ENCODE peak calls at places on chromosomes 4 and X, in four cellular contexts. T is K562, J is IMR-90, A is mesendoderm. O is an unnamed sample.

GRCh38 chrX:18353931-18354368 is 538 bp downstream of the SCML2 start:
- DNase-seq in T (peak; percentile 46), J (no peak), A (peak; percentile 52), O (no peak)

GRCh38 chr4:158786155-158786581 is 17.3 kb downstream of the FNIP2 start:
- DNase-seq in T (no peak), J (peak; percentile 28), A (no peak), O (no peak)

GRCh38 chrX:66110112-66110511 is 53.9 kb upstream of the HEPH start:
- DNase-seq in T (peak; percentile 47), J (peak; percentile 8), A (peak; percentile 21), O (no peak)

GRCh38 chrX:49921109-49921508 is 1.3 kb upstream of the CLCN5 start:
- DNase-seq in T (peak; percentile 13), J (no peak), A (no peak), O (no peak)

GRCh38 chr4:52943644-52944043 is 81.5 kb downstream of the RASL11B start:
- DNase-seq in T (no peak), J (no peak), A (no peak), O (no peak)

GRCh38 chrX:55758033-55758432 is 40.5 kb downstream of the RRAGB start:
- DNase-seq in T (no peak), J (peak; percentile 31), A (no peak), O (no peak)

GRCh38 chr4:181897935-181898334 is 345.3 kb upstream of the TENM3 start:
- DNase-seq in T (no peak), J (peak; percentile 91), A (no peak), O (peak; percentile 14)

GRCh38 chr4:47664051-47664826 is 173.6 kb downstream of the CORIN start:
- DNase-seq in T (no peak), J (no peak), A (no peak), O (no peak)

GRCh38 chr4:15921592-15921932 is 17.0 kb downstream of the FGFBP1 start:
- DNase-seq in T (no peak), J (no peak), A (no peak), O (no peak)
- H3K4me1 ChIP-seq in T (no peaks in the 10 kb centered on the region), J (peaks cover 9% of the 10 kb centered on the region), A (no peaks in the 10 kb centered on the region), O (peaks cover 18% of the 10 kb centered on the region)

GRCh38 chrX:136159615-136160025 is 12.3 kb downstream of the FHL1 start:
- DNase-seq in T (no peak), J (no peak), A (no peak), O (no peak)
- H3K4me2 ChIP-seq in T (no peak overlapping the region), J (no peak overlapping the region), A (no peak overlapping the region), O (no peak overlapping the region)

GRCh38 chrX:1464282-1465131 is 11.8 kb upstream of the ASMTL start:
- DNase-seq in T (no peak), J (no peak), A (no peak), O (no peak)

GRCh38 chrX:1466232-1466661 is 13.5 kb upstream of the ASMTL start:
- DNase-seq in T (no peak), J (no peak), A (no peak), O (no peak)

GRCh38 chrX:1468250-1468772 is 15.6 kb upstream of the ASMTL start:
- DNase-seq in T (no peak), J (no peak), A (no peak), O (peak; percentile 94)

GRCh38 chrX:1465261-1466231 is 12.8 kb upstream of the ASMTL start:
- DNase-seq in T (no peak), J (no peak), A (no peak), O (no peak)

GRCh38 chrX:1466971-1467561 is 14.4 kb upstream of the ASMTL start:
- DNase-seq in T (no peak), J (no peak), A (no peak), O (no peak)
- H3K27me3 ChIP-seq in T (no peaks in the 10 kb centered on the region), J (peaks cover 7% of the 10 kb centered on the region), A (no peaks in the 10 kb centered on the region), O (peaks cover 41% of the 10 kb centered on the region)

DNA sequence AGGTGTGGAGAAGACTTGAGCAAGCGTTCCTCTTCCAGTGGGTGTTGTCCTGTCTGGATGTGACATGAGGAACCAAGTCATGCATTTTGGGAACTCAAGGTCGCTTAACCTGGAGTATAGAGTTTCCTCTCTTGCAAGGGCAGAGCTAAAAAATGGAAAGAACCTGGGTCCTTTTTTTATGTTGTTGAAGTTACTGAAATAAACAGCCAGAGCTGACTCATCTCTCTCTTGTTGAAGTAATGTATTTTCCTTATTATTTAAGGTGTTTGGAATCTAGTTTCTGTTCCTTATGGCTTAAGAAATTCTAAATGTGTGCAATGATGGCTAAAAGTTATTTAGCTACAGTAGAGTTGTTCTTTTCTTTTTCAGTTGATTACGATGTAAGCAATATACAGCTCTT is 314.5 kb downstream of the CAMK2D start:
- DNase-seq in T (no peak), J (no peak), A (no peak), O (no peak)
- H3K4me1 ChIP-seq in T (no peaks in the 10 kb centered on the region), J (peaks cover 8% of the 10 kb centered on the region), A (no peaks in the 10 kb centered on the region), O (peaks cover 32% of the 10 kb centered on the region)

O was measured in osteoblast.